ENCODE peak calls at places on chromosomes 16 and 17, in six cellular contexts. One of them, this sample, is unnamed.
A peak's percentile ranks its signal among the peaks of the same experiment; 100 is the strongest.

GRCh38 chr17:45818041-45818440 is 26.6 kb upstream of the SPPL2C start:
- DNase-seq in A549: no peak
- DNase-seq in CD8-positive, alpha-beta T cell: no peak
- DNase-seq in CD4-positive, CD25-positive, alpha-beta regulatory T cell: no peak
- DNase-seq in LoVo: no peak
- DNase-seq in fibroblast of the aortic adventitia: no peak
- DNase-seq in this sample: no peak

GRCh38 chr16:30569746-30570325 is 1.7 kb downstream of the ZNF688 start:
- DNase-seq in A549: no peak
- DNase-seq in CD8-positive, alpha-beta T cell: no peak
- DNase-seq in CD4-positive, CD25-positive, alpha-beta regulatory T cell: no peak
- DNase-seq in LoVo: no peak
- DNase-seq in fibroblast of the aortic adventitia: no peak
- DNase-seq in this sample: no peak

GRCh38 chr17:35376245-35376644 is 2.8 kb upstream of the SLFN11 start:
- DNase-seq in A549: no peak
- DNase-seq in CD8-positive, alpha-beta T cell: no peak
- DNase-seq in CD4-positive, CD25-positive, alpha-beta regulatory T cell: no peak
- DNase-seq in LoVo: no peak
- DNase-seq in fibroblast of the aortic adventitia: peak; percentile 48
- DNase-seq in this sample: no peak

GRCh38 chr17:39641119-39641496 is 4.2 kb downstream of the STARD3 start:
- DNase-seq in A549: no peak
- DNase-seq in CD8-positive, alpha-beta T cell: no peak
- DNase-seq in CD4-positive, CD25-positive, alpha-beta regulatory T cell: no peak
- DNase-seq in LoVo: no peak
- DNase-seq in fibroblast of the aortic adventitia: no peak
- DNase-seq in this sample: no peak

GRCh38 chr17:35432176-35433074 is at the start of gene SLFN12:
- DNase-seq in A549: no peak
- DNase-seq in CD8-positive, alpha-beta T cell: peak; percentile 51
- DNase-seq in CD4-positive, CD25-positive, alpha-beta regulatory T cell: peak; percentile 59
- DNase-seq in LoVo: peak; percentile 70
- DNase-seq in fibroblast of the aortic adventitia: peak; percentile 98
- DNase-seq in this sample: no peak

GRCh38 chr17:83159204-83160049 is 80.0 kb downstream of the METRNL start:
- DNase-seq in A549: no peak
- DNase-seq in CD8-positive, alpha-beta T cell: no peak
- DNase-seq in CD4-positive, CD25-positive, alpha-beta regulatory T cell: no peak
- DNase-seq in LoVo: no peak
- DNase-seq in fibroblast of the aortic adventitia: no peak
- DNase-seq in this sample: no peak

GRCh38 chr16:11774065-11774626 is 22.9 kb downstream of the ZC3H7A start:
- DNase-seq in A549: no peak
- DNase-seq in CD8-positive, alpha-beta T cell: no peak
- DNase-seq in CD4-positive, CD25-positive, alpha-beta regulatory T cell: no peak
- DNase-seq in LoVo: no peak
- DNase-seq in fibroblast of the aortic adventitia: no peak
- DNase-seq in this sample: no peak

GRCh38 chr16:23976091-23977001 is 140.6 kb downstream of the PRKCB start:
- DNase-seq in A549: no peak
- DNase-seq in CD8-positive, alpha-beta T cell: no peak
- DNase-seq in CD4-positive, CD25-positive, alpha-beta regulatory T cell: no peak
- DNase-seq in LoVo: no peak
- DNase-seq in fibroblast of the aortic adventitia: no peak
- DNase-seq in this sample: no peak

GRCh38 chr17:10616502-10617119 is 40.5 kb downstream of the MYH3 start:
- DNase-seq in A549: peak; percentile 91
- DNase-seq in CD8-positive, alpha-beta T cell: peak; percentile 72
- DNase-seq in CD4-positive, CD25-positive, alpha-beta regulatory T cell: peak; percentile 39
- DNase-seq in LoVo: peak; percentile 65
- DNase-seq in fibroblast of the aortic adventitia: peak; percentile 81
- DNase-seq in this sample: peak; percentile 49

GRCh38 chr17:17321356-17322025 is 18.3 kb downstream of the NT5M start:
- DNase-seq in A549: no peak
- DNase-seq in CD8-positive, alpha-beta T cell: no peak
- DNase-seq in CD4-positive, CD25-positive, alpha-beta regulatory T cell: no peak
- DNase-seq in LoVo: no peak
- DNase-seq in fibroblast of the aortic adventitia: no peak
- DNase-seq in this sample: no peak

GRCh38 chr16:50961944-50962343 is 189.1 kb downstream of the SALL1 start:
- DNase-seq in A549: no peak
- DNase-seq in CD8-positive, alpha-beta T cell: no peak
- DNase-seq in CD4-positive, CD25-positive, alpha-beta regulatory T cell: no peak
- DNase-seq in LoVo: no peak
- DNase-seq in fibroblast of the aortic adventitia: no peak
- DNase-seq in this sample: no peak

GRCh38 chr17:16989953-16990860 is 18.3 kb upstream of the TNFRSF13B start:
- DNase-seq in A549: no peak
- DNase-seq in CD8-positive, alpha-beta T cell: no peak
- DNase-seq in CD4-positive, CD25-positive, alpha-beta regulatory T cell: no peak
- DNase-seq in LoVo: no peak
- DNase-seq in fibroblast of the aortic adventitia: peak; percentile 19
- DNase-seq in this sample: no peak

GRCh38 chr16:66296591-66296990 is 69.9 kb upstream of the CDH5 start:
- DNase-seq in A549: no peak
- DNase-seq in CD8-positive, alpha-beta T cell: no peak
- DNase-seq in CD4-positive, CD25-positive, alpha-beta regulatory T cell: no peak
- DNase-seq in LoVo: no peak
- DNase-seq in fibroblast of the aortic adventitia: no peak
- DNase-seq in this sample: no peak